ENCODE peak calls at places on chromosomes 2 and 18, in nine cellular contexts. T, E, O, U, D, H, M, B and N are unnamed samples.

GRCh38 chr2:236715511-236715961 is 145.9 kb downstream of the ACKR3 start:
- DNase-seq in T (peak), E (no peak), O (no peak), U (no peak), D (no peak), H (no peak), M (no peak), B (no peak), N (peak)

GRCh38 chr2:207408086-207408794 is 121.5 kb upstream of the CREB1 start:
- DNase-seq in T (peak), E (peak), O (no peak), U (peak), D (no peak), H (no peak), M (no peak), B (no peak), N (no peak)

GRCh38 chr2:37623971-37624897 is 47.2 kb downstream of the CDC42EP3 start:
- DNase-seq in T (peak), E (no peak), O (no peak), U (peak), D (no peak), H (peak), M (no peak), B (no peak), N (no peak)

GRCh38 chr2:77520981-77521380 is 1.2 kb downstream of the LRRTM4 start:
- DNase-seq in T (no peak), E (no peak), O (no peak), U (peak), D (no peak), H (no peak), M (no peak), B (no peak), N (no peak)

GRCh38 chr2:154692927-154693326 is 5.6 kb upstream of the KCNJ3 start:
- DNase-seq in T (no peak), E (no peak), O (no peak), U (no peak), D (no peak), H (no peak), M (no peak), B (no peak), N (no peak)

GRCh38 chr2:69946351-69947077 is 14.9 kb downstream of the ASPRV1 start:
- DNase-seq in T (peak), E (peak), O (no peak), U (peak), D (no peak), H (peak), M (peak), B (no peak), N (no peak)

GRCh38 chr2:232854082-232854481 is 16.0 kb upstream of the SNORC start:
- DNase-seq in T (peak), E (no peak), O (no peak), U (peak), D (no peak), H (no peak), M (no peak), B (no peak), N (no peak)

GRCh38 chr2:218125626-218126080 is at the start of gene CXCR2:
- DNase-seq in T (no peak), E (no peak), O (no peak), U (no peak), D (no peak), H (no peak), M (no peak), B (no peak), N (no peak)

GRCh38 chr2:41394541-41394940 is 653.3 kb upstream of the PKDCC start:
- DNase-seq in T (no peak), E (no peak), O (no peak), U (no peak), D (no peak), H (no peak), M (no peak), B (no peak), N (no peak)

GRCh38 chr18:79489900-79490592 is 94.3 kb downstream of the NFATC1 start:
- DNase-seq in T (no peak), E (no peak), O (peak), U (no peak), D (peak), H (no peak), M (no peak), B (no peak), N (no peak)

GRCh38 chr2:65586516-65586915 is 154.1 kb upstream of the SPRED2 start:
- DNase-seq in T (no peak), E (no peak), O (no peak), U (no peak), D (no peak), H (no peak), M (no peak), B (no peak), N (no peak)

GRCh38 chr2:33598472-33599174 is 476 bp downstream of the FAM98A start:
- DNase-seq in T (peak), E (peak), O (peak), U (peak), D (no peak), H (peak), M (no peak), B (peak), N (peak)

GRCh38 chr18:31042068-31042390 is 513 bp downstream of the DSC3 start:
- DNase-seq in T (no peak), E (no peak), O (no peak), U (no peak), D (no peak), H (no peak), M (no peak), B (no peak), N (peak)

GRCh38 chr2:157777425-157777824 is 98.7 kb downstream of the ACVR1 start:
- DNase-seq in T (peak), E (peak), O (peak), U (peak), D (no peak), H (peak), M (no peak), B (peak), N (peak)

GRCh38 chr2:28895189-28895893 is 874 bp downstream of the WDR43 start:
- DNase-seq in T (peak), E (peak), O (peak), U (peak), D (no peak), H (no peak), M (peak), B (peak), N (peak)

GRCh38 chr2:241636182-241636982 is 576 bp downstream of the THAP4 start:
- DNase-seq in T (peak), E (peak), O (peak), U (peak), D (peak), H (peak), M (peak), B (no peak), N (peak)

GRCh38 chr2:71510938-71511337 is 57.6 kb downstream of the DYSF start:
- DNase-seq in T (no peak), E (no peak), O (no peak), U (no peak), D (no peak), H (no peak), M (no peak), B (no peak), N (no peak)

GRCh38 chr2:149375801-149376349 is 45.5 kb downstream of the LYPD6 start:
- DNase-seq in T (peak), E (no peak), O (no peak), U (peak), D (no peak), H (no peak), M (no peak), B (no peak), N (peak)

GRCh38 chr2:198880986-198881385 is 576.8 kb downstream of the SATB2 start:
- DNase-seq in T (no peak), E (no peak), O (no peak), U (peak), D (no peak), H (no peak), M (no peak), B (no peak), N (no peak)

GRCh38 chr2:73290049-73290839 is 3.1 kb downstream of the EGR4 start:
- DNase-seq in T (peak), E (peak), O (peak), U (no peak), D (no peak), H (peak), M (no peak), B (no peak), N (no peak)

GRCh38 chr18:63440219-63440618 is 17.9 kb upstream of the VPS4B start:
- DNase-seq in T (peak), E (no peak), O (no peak), U (no peak), D (no peak), H (no peak), M (no peak), B (no peak), N (no peak)

GRCh38 chr2:223723954-223724411 is 113.4 kb downstream of the AP1S3 start:
- DNase-seq in T (no peak), E (no peak), O (no peak), U (no peak), D (no peak), H (no peak), M (no peak), B (no peak), N (peak)

GRCh38 chr2:207492461-207492860 is 37.3 kb upstream of the CREB1 start:
- DNase-seq in T (no peak), E (no peak), O (no peak), U (no peak), D (no peak), H (no peak), M (no peak), B (no peak), N (no peak)

GRCh38 chr2:37125404-37125803 is 31.4 kb downstream of the EIF2AK2 start:
- DNase-seq in T (no peak), E (no peak), O (no peak), U (no peak), D (no peak), H (no peak), M (no peak), B (no peak), N (no peak)

GRCh38 chr2:16261791-16262190 is 321.4 kb downstream of the MYCN start:
- DNase-seq in T (no peak), E (no peak), O (no peak), U (no peak), D (no peak), H (no peak), M (no peak), B (no peak), N (no peak)

GRCh38 chr2:143705108-143705686 is 576.0 kb downstream of the ARHGAP15 start:
- DNase-seq in T (no peak), E (no peak), O (no peak), U (peak), D (no peak), H (no peak), M (no peak), B (no peak), N (no peak)

GRCh38 chr2:59196511-59196910 is 955.4 kb upstream of the FANCL start:
- DNase-seq in T (peak), E (no peak), O (no peak), U (peak), D (no peak), H (no peak), M (no peak), B (no peak), N (no peak)

GRCh38 chr2:173961346-173961705 is 3.8 kb downstream of the SP3 start:
- DNase-seq in T (no peak), E (no peak), O (no peak), U (peak), D (no peak), H (no peak), M (no peak), B (no peak), N (no peak)

DNA sequence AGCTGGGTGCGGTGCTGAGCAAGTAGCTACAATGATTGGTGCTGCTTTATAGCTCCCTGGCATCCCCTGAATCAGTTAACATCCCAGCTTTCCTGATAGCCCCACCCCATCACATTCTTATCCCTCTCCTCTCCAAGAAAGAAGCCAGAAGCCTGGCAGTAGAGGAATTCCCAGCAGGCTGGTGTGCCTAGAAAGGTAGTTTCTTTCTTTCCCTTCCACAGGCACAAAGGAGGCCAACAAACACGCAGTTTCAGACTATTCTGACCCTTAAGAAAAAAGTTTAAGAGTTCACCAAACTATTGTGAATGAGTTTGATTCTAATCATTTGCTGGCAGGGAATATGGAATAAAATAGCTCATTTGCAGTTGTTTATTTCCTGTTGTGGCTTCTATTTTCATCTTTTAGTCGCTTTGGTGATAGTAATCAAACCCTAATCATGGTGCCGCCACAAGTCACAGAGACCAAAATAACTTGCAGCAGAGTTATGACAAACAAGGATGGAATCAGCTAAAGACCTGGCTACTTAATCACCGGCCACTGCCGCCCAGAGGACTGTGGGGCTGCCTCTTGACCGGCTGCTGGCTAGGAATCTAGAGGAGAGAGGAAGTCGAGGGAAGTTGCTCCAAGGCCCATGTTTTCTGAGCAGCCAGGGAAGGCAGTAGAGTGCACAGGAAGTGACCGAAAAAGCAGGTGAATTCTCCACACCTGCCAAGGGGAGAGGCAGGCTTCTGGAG is 4.9 kb upstream of the SMAD7 start:
- DNase-seq in T (peak), E (no peak), O (no peak), U (peak), D (no peak), H (no peak), M (no peak), B (peak), N (no peak)
- TF ChIP-seq CTCF in T (no peak), E (no peak), O (no peak), U (no peak), D (no peak), H (no peak), M (no peak), B (no peak), N (no peak)

GRCh38 chr2:216777637-216778273 is 82.1 kb downstream of the TNP1 start:
- DNase-seq in T (peak), E (peak), O (peak), U (peak), D (no peak), H (peak), M (no peak), B (no peak), N (peak)
- TF ChIP-seq CTCF in T (peak), E (peak), O (peak), U (peak), D (peak), H (peak), M (no peak), B (peak), N (peak)

GRCh38 chr2:187497858-187498463 is 49.9 kb upstream of the CALCRL start:
- DNase-seq in T (peak), E (no peak), O (no peak), U (peak), D (no peak), H (no peak), M (no peak), B (no peak), N (no peak)

GRCh38 chr2:187502467-187502866 is 51.8 kb downstream of the TFPI start:
- DNase-seq in T (no peak), E (no peak), O (no peak), U (no peak), D (no peak), H (no peak), M (no peak), B (no peak), N (no peak)

GRCh38 chr2:187497140-187497539 is 49.1 kb upstream of the CALCRL start:
- DNase-seq in T (no peak), E (no peak), O (no peak), U (no peak), D (no peak), H (no peak), M (no peak), B (no peak), N (no peak)

GRCh38 chr2:187499941-187500532 is 52.0 kb upstream of the CALCRL start:
- DNase-seq in T (peak), E (peak), O (peak), U (peak), D (peak), H (peak), M (no peak), B (peak), N (peak)

DNA sequence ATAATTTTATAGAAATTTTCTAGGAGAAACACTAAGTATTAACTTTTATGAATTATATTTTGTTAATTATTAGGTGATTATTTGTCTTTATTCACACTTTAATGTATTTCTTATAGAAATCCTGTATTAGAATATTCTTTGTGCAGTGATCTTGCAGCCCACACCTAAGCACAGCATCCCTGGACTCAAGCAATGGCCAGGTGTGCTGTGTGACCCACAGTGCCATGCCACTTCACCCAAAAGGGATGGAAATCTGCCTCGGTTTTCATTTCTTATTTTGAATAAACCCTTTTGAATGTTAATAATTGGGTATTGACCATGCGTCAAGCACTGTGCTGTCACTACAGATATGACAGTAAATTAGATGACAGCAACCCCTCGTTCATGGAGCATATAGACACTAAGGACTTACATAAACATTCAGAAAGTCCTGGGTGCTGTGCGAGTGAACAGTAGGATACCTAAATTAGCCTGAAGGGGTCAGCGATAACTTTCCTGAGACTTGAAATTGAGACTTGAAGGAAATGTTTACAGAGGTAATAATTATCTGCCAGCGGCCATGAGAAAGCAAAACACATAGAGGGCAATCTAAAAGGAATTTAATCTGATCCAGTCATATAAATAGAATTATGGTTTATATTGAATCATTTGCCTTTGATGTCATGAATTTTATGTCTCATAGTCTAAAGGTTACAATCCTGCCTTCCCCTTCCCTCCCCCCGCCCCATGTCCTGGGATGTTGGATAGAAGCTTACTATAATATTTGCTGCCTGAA is 52.7 kb upstream of the CALCRL start:
- DNase-seq in T (peak), E (peak), O (no peak), U (peak), D (no peak), H (no peak), M (no peak), B (no peak), N (no peak)
- TF ChIP-seq CTCF in T (peak), E (peak), O (peak), U (peak), D (no peak), H (no peak), M (no peak), B (no peak), N (peak)

GRCh38 chr18:49486617-49486958 is 446 bp downstream of the C18orf32 start:
- DNase-seq in T (no peak), E (no peak), O (no peak), U (peak), D (no peak), H (no peak), M (no peak), B (no peak), N (no peak)
- TF ChIP-seq CTCF in T (no peak), E (no peak), O (no peak), U (no peak), D (no peak), H (no peak), M (no peak), B (no peak), N (no peak)

DNA sequence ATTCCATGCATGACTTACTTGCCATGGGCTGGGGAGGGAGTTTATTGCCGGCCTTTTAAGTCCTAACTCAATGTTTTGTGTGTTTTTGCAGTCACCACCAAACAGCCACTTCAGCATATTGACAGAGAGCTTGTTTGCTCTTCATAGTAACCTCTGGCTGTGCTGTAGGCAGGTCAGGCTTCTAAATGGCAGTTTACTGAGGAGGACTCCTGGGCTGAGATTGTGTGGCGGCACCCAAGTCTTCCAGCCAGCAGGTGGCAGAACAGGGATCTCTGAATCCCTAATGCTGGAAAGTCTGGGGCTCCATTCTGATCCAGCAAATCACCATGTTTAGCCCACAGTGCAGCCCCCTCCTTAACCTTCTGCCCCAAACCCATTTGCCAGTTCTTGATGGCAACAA is 121.2 kb downstream of the CAPN13 start:
- DNase-seq in T (no peak), E (no peak), O (no peak), U (no peak), D (no peak), H (no peak), M (no peak), B (no peak), N (peak)
- TF ChIP-seq CTCF in T (peak), E (peak), O (no peak), U (peak), D (no peak), H (no peak), M (no peak), B (no peak), N (no peak)

GRCh38 chr2:209870067-209870466 is 98.4 kb downstream of the UNC80 start:
- DNase-seq in T (no peak), E (no peak), O (no peak), U (no peak), D (no peak), H (no peak), M (no peak), B (no peak), N (no peak)
- TF ChIP-seq CTCF in T (no peak), E (no peak), O (no peak), U (no peak), D (no peak), H (no peak), M (no peak), B (no peak), N (no peak)

GRCh38 chr2:225660262-225661091 is 261.0 kb downstream of the NYAP2 start:
- DNase-seq in T (peak), E (peak), O (peak), U (peak), D (peak), H (peak), M (peak), B (peak), N (peak)
- TF ChIP-seq CTCF in T (peak), E (peak), O (peak), U (peak), D (peak), H (peak), M (peak), B (peak), N (peak)

DNA sequence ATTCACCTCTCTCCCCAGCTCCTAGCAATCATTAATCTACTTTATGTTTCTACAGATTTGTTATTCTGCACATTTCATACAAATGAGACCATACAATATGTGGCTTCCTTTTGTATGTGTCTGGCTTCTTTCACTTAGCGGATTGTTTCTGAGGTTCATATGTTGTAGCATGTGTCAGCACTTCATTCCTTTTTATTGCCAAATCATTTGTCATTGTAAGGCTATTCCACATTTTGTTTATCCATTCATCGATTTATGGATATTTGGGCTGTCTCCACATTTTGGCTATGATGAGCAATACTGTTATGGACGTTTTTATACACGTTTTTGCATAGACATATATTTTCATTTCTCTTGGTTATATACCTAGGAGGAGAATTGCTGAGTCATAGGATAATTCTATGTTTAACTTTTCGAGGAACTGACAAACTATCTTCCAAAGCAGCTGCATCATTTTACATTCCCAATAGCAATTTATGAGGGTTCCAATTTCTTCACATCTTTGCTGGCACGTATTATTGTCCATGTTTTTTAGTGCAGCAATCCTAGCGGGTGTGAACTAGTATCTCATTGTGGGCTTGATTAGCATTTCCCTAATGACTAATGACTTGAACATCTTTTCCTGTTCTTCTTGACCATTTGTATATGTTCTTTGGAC is 48.1 kb upstream of the TBC1D8 start:
- DNase-seq in T (peak), E (no peak), O (no peak), U (no peak), D (no peak), H (no peak), M (no peak), B (no peak), N (no peak)
- TF ChIP-seq CTCF in T (no peak), E (no peak), O (no peak), U (no peak), D (no peak), H (no peak), M (no peak), B (no peak), N (no peak)